ENCODE peak calls at places on chromosome 14, in seven cellular contexts. One of them, this sample, is unnamed.

GRCh38 chr14:30875788-30876053 is 1.4 kb downstream of the COCH start:
- DNase-seq in foreskin fibroblast: no peak
- DNase-seq in activated CD4-positive, alpha-beta T cell treated with anti-CD3 and anti-CD28 coated beads, Interleukin-2, amount 10 ng/mL, durations not matched to agents 7 days and 5 days: no peak
- DNase-seq in NCI-H2081: no peak
- DNase-seq in WTC11: no peak
- DNase-seq in brain pericyte: no peak
- DNase-seq in stimulated activated CD4-positive, alpha-beta T cell treated with anti-CD3 and anti-CD28 coated beads, Interleukin-4, amount 100 ng/mL, for 24 hours: no peak
- DNase-seq in this sample: no peak

GRCh38 chr14:100426331-100426730 is 103.2 kb downstream of the SLC25A47 start:
- DNase-seq in foreskin fibroblast: no peak
- DNase-seq in activated CD4-positive, alpha-beta T cell treated with anti-CD3 and anti-CD28 coated beads, Interleukin-2, amount 10 ng/mL, durations not matched to agents 7 days and 5 days: no peak
- DNase-seq in NCI-H2081: no peak
- DNase-seq in WTC11: no peak
- DNase-seq in brain pericyte: no peak
- DNase-seq in stimulated activated CD4-positive, alpha-beta T cell treated with anti-CD3 and anti-CD28 coated beads, Interleukin-4, amount 100 ng/mL, for 24 hours: no peak
- DNase-seq in this sample: no peak

GRCh38 chr14:48937796-48938195 is 648.4 kb downstream of the RPS29 start:
- DNase-seq in foreskin fibroblast: no peak
- DNase-seq in activated CD4-positive, alpha-beta T cell treated with anti-CD3 and anti-CD28 coated beads, Interleukin-2, amount 10 ng/mL, durations not matched to agents 7 days and 5 days: no peak
- DNase-seq in NCI-H2081: peak; percentile 38
- DNase-seq in WTC11: no peak
- DNase-seq in brain pericyte: no peak
- DNase-seq in stimulated activated CD4-positive, alpha-beta T cell treated with anti-CD3 and anti-CD28 coated beads, Interleukin-4, amount 100 ng/mL, for 24 hours: no peak
- DNase-seq in this sample: no peak

GRCh38 chr14:88568196-88568595 is 5.4 kb downstream of the ZC3H14 start:
- DNase-seq in foreskin fibroblast: no peak
- DNase-seq in activated CD4-positive, alpha-beta T cell treated with anti-CD3 and anti-CD28 coated beads, Interleukin-2, amount 10 ng/mL, durations not matched to agents 7 days and 5 days: no peak
- DNase-seq in NCI-H2081: no peak
- DNase-seq in WTC11: no peak
- DNase-seq in brain pericyte: no peak
- DNase-seq in stimulated activated CD4-positive, alpha-beta T cell treated with anti-CD3 and anti-CD28 coated beads, Interleukin-4, amount 100 ng/mL, for 24 hours: no peak
- DNase-seq in this sample: no peak

GRCh38 chr14:104144453-104144790 is 6.0 kb downstream of the KIF26A start:
- DNase-seq in foreskin fibroblast: no peak
- DNase-seq in activated CD4-positive, alpha-beta T cell treated with anti-CD3 and anti-CD28 coated beads, Interleukin-2, amount 10 ng/mL, durations not matched to agents 7 days and 5 days: no peak
- DNase-seq in NCI-H2081: no peak
- DNase-seq in WTC11: no peak
- DNase-seq in brain pericyte: no peak
- DNase-seq in stimulated activated CD4-positive, alpha-beta T cell treated with anti-CD3 and anti-CD28 coated beads, Interleukin-4, amount 100 ng/mL, for 24 hours: no peak
- DNase-seq in this sample: no peak

GRCh38 chr14:58078471-58078870 is 73.5 kb downstream of the ARMH4 start:
- DNase-seq in foreskin fibroblast: peak; percentile 24
- DNase-seq in activated CD4-positive, alpha-beta T cell treated with anti-CD3 and anti-CD28 coated beads, Interleukin-2, amount 10 ng/mL, durations not matched to agents 7 days and 5 days: no peak
- DNase-seq in NCI-H2081: no peak
- DNase-seq in WTC11: no peak
- DNase-seq in brain pericyte: no peak
- DNase-seq in stimulated activated CD4-positive, alpha-beta T cell treated with anti-CD3 and anti-CD28 coated beads, Interleukin-4, amount 100 ng/mL, for 24 hours: no peak
- DNase-seq in this sample: no peak

GRCh38 chr14:67776653-67777322 is 39.6 kb downstream of the ZFYVE26 start:
- DNase-seq in foreskin fibroblast: no peak
- DNase-seq in activated CD4-positive, alpha-beta T cell treated with anti-CD3 and anti-CD28 coated beads, Interleukin-2, amount 10 ng/mL, durations not matched to agents 7 days and 5 days: no peak
- DNase-seq in NCI-H2081: no peak
- DNase-seq in WTC11: no peak
- DNase-seq in brain pericyte: no peak
- DNase-seq in stimulated activated CD4-positive, alpha-beta T cell treated with anti-CD3 and anti-CD28 coated beads, Interleukin-4, amount 100 ng/mL, for 24 hours: no peak
- DNase-seq in this sample: no peak

GRCh38 chr14:45199246-45199645 is 53.8 kb downstream of the MIS18BP1 start:
- DNase-seq in foreskin fibroblast: peak; percentile 75
- DNase-seq in activated CD4-positive, alpha-beta T cell treated with anti-CD3 and anti-CD28 coated beads, Interleukin-2, amount 10 ng/mL, durations not matched to agents 7 days and 5 days: no peak
- DNase-seq in NCI-H2081: no peak
- DNase-seq in WTC11: no peak
- DNase-seq in brain pericyte: no peak
- DNase-seq in stimulated activated CD4-positive, alpha-beta T cell treated with anti-CD3 and anti-CD28 coated beads, Interleukin-4, amount 100 ng/mL, for 24 hours: no peak
- DNase-seq in this sample: no peak

GRCh38 chr14:51082394-51082793 is 12.5 kb downstream of the TRIM9 start:
- DNase-seq in foreskin fibroblast: peak; percentile 15
- DNase-seq in activated CD4-positive, alpha-beta T cell treated with anti-CD3 and anti-CD28 coated beads, Interleukin-2, amount 10 ng/mL, durations not matched to agents 7 days and 5 days: no peak
- DNase-seq in NCI-H2081: no peak
- DNase-seq in WTC11: no peak
- DNase-seq in brain pericyte: no peak
- DNase-seq in stimulated activated CD4-positive, alpha-beta T cell treated with anti-CD3 and anti-CD28 coated beads, Interleukin-4, amount 100 ng/mL, for 24 hours: no peak
- DNase-seq in this sample: no peak

GRCh38 chr14:73785834-73786631 is 65.6 kb upstream of the PTGR2 start:
- DNase-seq in foreskin fibroblast: peak; percentile 97
- DNase-seq in activated CD4-positive, alpha-beta T cell treated with anti-CD3 and anti-CD28 coated beads, Interleukin-2, amount 10 ng/mL, durations not matched to agents 7 days and 5 days: peak; percentile 76
- DNase-seq in NCI-H2081: no peak
- DNase-seq in WTC11: peak; percentile 50
- DNase-seq in brain pericyte: peak; percentile 36
- DNase-seq in stimulated activated CD4-positive, alpha-beta T cell treated with anti-CD3 and anti-CD28 coated beads, Interleukin-4, amount 100 ng/mL, for 24 hours: peak; percentile 62
- DNase-seq in this sample: no peak

GRCh38 chr14:63045612-63046320 is 508 bp upstream of the KCNH5 start:
- DNase-seq in foreskin fibroblast: peak; percentile 51
- DNase-seq in activated CD4-positive, alpha-beta T cell treated with anti-CD3 and anti-CD28 coated beads, Interleukin-2, amount 10 ng/mL, durations not matched to agents 7 days and 5 days: no peak
- DNase-seq in NCI-H2081: peak; percentile 79
- DNase-seq in WTC11: peak; percentile 81
- DNase-seq in brain pericyte: no peak
- DNase-seq in stimulated activated CD4-positive, alpha-beta T cell treated with anti-CD3 and anti-CD28 coated beads, Interleukin-4, amount 100 ng/mL, for 24 hours: no peak
- DNase-seq in this sample: peak; percentile 70

GRCh38 chr14:36672095-36672494 is 10.4 kb downstream of the PAX9 start:
- DNase-seq in foreskin fibroblast: no peak
- DNase-seq in activated CD4-positive, alpha-beta T cell treated with anti-CD3 and anti-CD28 coated beads, Interleukin-2, amount 10 ng/mL, durations not matched to agents 7 days and 5 days: no peak
- DNase-seq in NCI-H2081: no peak
- DNase-seq in WTC11: no peak
- DNase-seq in brain pericyte: no peak
- DNase-seq in stimulated activated CD4-positive, alpha-beta T cell treated with anti-CD3 and anti-CD28 coated beads, Interleukin-4, amount 100 ng/mL, for 24 hours: no peak
- DNase-seq in this sample: peak; percentile 72

GRCh38 chr14:74882103-74882920 is 596 bp downstream of the DLST start:
- DNase-seq in foreskin fibroblast: peak; percentile 78
- DNase-seq in activated CD4-positive, alpha-beta T cell treated with anti-CD3 and anti-CD28 coated beads, Interleukin-2, amount 10 ng/mL, durations not matched to agents 7 days and 5 days: peak; percentile 57
- DNase-seq in NCI-H2081: peak; percentile 19
- DNase-seq in WTC11: no peak
- DNase-seq in brain pericyte: no peak
- DNase-seq in stimulated activated CD4-positive, alpha-beta T cell treated with anti-CD3 and anti-CD28 coated beads, Interleukin-4, amount 100 ng/mL, for 24 hours: peak; percentile 59
- DNase-seq in this sample: peak; percentile 27

GRCh38 chr14:53537421-53538315 is 384.5 kb upstream of the DDHD1 start:
- DNase-seq in foreskin fibroblast: peak; percentile 77
- DNase-seq in activated CD4-positive, alpha-beta T cell treated with anti-CD3 and anti-CD28 coated beads, Interleukin-2, amount 10 ng/mL, durations not matched to agents 7 days and 5 days: no peak
- DNase-seq in NCI-H2081: no peak
- DNase-seq in WTC11: no peak
- DNase-seq in brain pericyte: no peak
- DNase-seq in stimulated activated CD4-positive, alpha-beta T cell treated with anti-CD3 and anti-CD28 coated beads, Interleukin-4, amount 100 ng/mL, for 24 hours: no peak
- DNase-seq in this sample: no peak

GRCh38 chr14:79483472-79483871 is 727.8 kb downstream of the DIO2 start:
- DNase-seq in foreskin fibroblast: peak; percentile 55
- DNase-seq in activated CD4-positive, alpha-beta T cell treated with anti-CD3 and anti-CD28 coated beads, Interleukin-2, amount 10 ng/mL, durations not matched to agents 7 days and 5 days: no peak
- DNase-seq in NCI-H2081: no peak
- DNase-seq in WTC11: no peak
- DNase-seq in brain pericyte: peak; percentile 6
- DNase-seq in stimulated activated CD4-positive, alpha-beta T cell treated with anti-CD3 and anti-CD28 coated beads, Interleukin-4, amount 100 ng/mL, for 24 hours: no peak
- DNase-seq in this sample: no peak

GRCh38 chr14:104462651-104463630 is 116.6 kb upstream of the C14orf180 start:
- DNase-seq in foreskin fibroblast: no peak
- DNase-seq in activated CD4-positive, alpha-beta T cell treated with anti-CD3 and anti-CD28 coated beads, Interleukin-2, amount 10 ng/mL, durations not matched to agents 7 days and 5 days: no peak
- DNase-seq in NCI-H2081: no peak
- DNase-seq in WTC11: no peak
- DNase-seq in brain pericyte: no peak
- DNase-seq in stimulated activated CD4-positive, alpha-beta T cell treated with anti-CD3 and anti-CD28 coated beads, Interleukin-4, amount 100 ng/mL, for 24 hours: peak; percentile 2
- DNase-seq in this sample: no peak

GRCh38 chr14:69560826-69561225 is 13.8 kb downstream of the CCDC177 start:
- DNase-seq in foreskin fibroblast: no peak
- DNase-seq in activated CD4-positive, alpha-beta T cell treated with anti-CD3 and anti-CD28 coated beads, Interleukin-2, amount 10 ng/mL, durations not matched to agents 7 days and 5 days: no peak
- DNase-seq in NCI-H2081: no peak
- DNase-seq in WTC11: no peak
- DNase-seq in brain pericyte: no peak
- DNase-seq in stimulated activated CD4-positive, alpha-beta T cell treated with anti-CD3 and anti-CD28 coated beads, Interleukin-4, amount 100 ng/mL, for 24 hours: no peak
- DNase-seq in this sample: no peak

GRCh38 chr14:97066068-97066899 is 269.1 kb downstream of the VRK1 start:
- DNase-seq in foreskin fibroblast: no peak
- DNase-seq in activated CD4-positive, alpha-beta T cell treated with anti-CD3 and anti-CD28 coated beads, Interleukin-2, amount 10 ng/mL, durations not matched to agents 7 days and 5 days: no peak
- DNase-seq in NCI-H2081: no peak
- DNase-seq in WTC11: no peak
- DNase-seq in brain pericyte: no peak
- DNase-seq in stimulated activated CD4-positive, alpha-beta T cell treated with anti-CD3 and anti-CD28 coated beads, Interleukin-4, amount 100 ng/mL, for 24 hours: no peak
- DNase-seq in this sample: no peak

GRCh38 chr14:92584221-92584620 is 70.6 kb downstream of the RIN3 start:
- DNase-seq in foreskin fibroblast: no peak
- DNase-seq in activated CD4-positive, alpha-beta T cell treated with anti-CD3 and anti-CD28 coated beads, Interleukin-2, amount 10 ng/mL, durations not matched to agents 7 days and 5 days: no peak
- DNase-seq in NCI-H2081: no peak
- DNase-seq in WTC11: no peak
- DNase-seq in brain pericyte: no peak
- DNase-seq in stimulated activated CD4-positive, alpha-beta T cell treated with anti-CD3 and anti-CD28 coated beads, Interleukin-4, amount 100 ng/mL, for 24 hours: no peak
- DNase-seq in this sample: no peak

GRCh38 chr14:105092124-105092911 is 27.1 kb upstream of the GPR132 start:
- DNase-seq in foreskin fibroblast: peak; percentile 45
- DNase-seq in activated CD4-positive, alpha-beta T cell treated with anti-CD3 and anti-CD28 coated beads, Interleukin-2, amount 10 ng/mL, durations not matched to agents 7 days and 5 days: no peak
- DNase-seq in NCI-H2081: no peak
- DNase-seq in WTC11: no peak
- DNase-seq in brain pericyte: no peak
- DNase-seq in stimulated activated CD4-positive, alpha-beta T cell treated with anti-CD3 and anti-CD28 coated beads, Interleukin-4, amount 100 ng/mL, for 24 hours: no peak
- DNase-seq in this sample: no peak

GRCh38 chr14:104865631-104866441 is 768 bp downstream of the CEP170B start:
- DNase-seq in foreskin fibroblast: peak; percentile 93
- DNase-seq in activated CD4-positive, alpha-beta T cell treated with anti-CD3 and anti-CD28 coated beads, Interleukin-2, amount 10 ng/mL, durations not matched to agents 7 days and 5 days: peak; percentile 21
- DNase-seq in NCI-H2081: peak; percentile 32
- DNase-seq in WTC11: peak; percentile 74
- DNase-seq in brain pericyte: no peak
- DNase-seq in stimulated activated CD4-positive, alpha-beta T cell treated with anti-CD3 and anti-CD28 coated beads, Interleukin-4, amount 100 ng/mL, for 24 hours: peak; percentile 38
- DNase-seq in this sample: peak; percentile 22

GRCh38 chr14:95085321-95085720 is 72.0 kb downstream of the DICER1 start:
- DNase-seq in foreskin fibroblast: no peak
- DNase-seq in activated CD4-positive, alpha-beta T cell treated with anti-CD3 and anti-CD28 coated beads, Interleukin-2, amount 10 ng/mL, durations not matched to agents 7 days and 5 days: no peak
- DNase-seq in NCI-H2081: no peak
- DNase-seq in WTC11: no peak
- DNase-seq in brain pericyte: no peak
- DNase-seq in stimulated activated CD4-positive, alpha-beta T cell treated with anti-CD3 and anti-CD28 coated beads, Interleukin-4, amount 100 ng/mL, for 24 hours: no peak
- DNase-seq in this sample: no peak

GRCh38 chr14:77037886-77038511 is 9.5 kb upstream of the IRF2BPL start:
- DNase-seq in foreskin fibroblast: peak; percentile 67
- DNase-seq in activated CD4-positive, alpha-beta T cell treated with anti-CD3 and anti-CD28 coated beads, Interleukin-2, amount 10 ng/mL, durations not matched to agents 7 days and 5 days: peak; percentile 47
- DNase-seq in NCI-H2081: no peak
- DNase-seq in WTC11: no peak
- DNase-seq in brain pericyte: no peak
- DNase-seq in stimulated activated CD4-positive, alpha-beta T cell treated with anti-CD3 and anti-CD28 coated beads, Interleukin-4, amount 100 ng/mL, for 24 hours: peak; percentile 58
- DNase-seq in this sample: no peak

GRCh38 chr14:75662966-75663365 is 1.9 kb downstream of the TTLL5 start:
- DNase-seq in foreskin fibroblast: no peak
- DNase-seq in activated CD4-positive, alpha-beta T cell treated with anti-CD3 and anti-CD28 coated beads, Interleukin-2, amount 10 ng/mL, durations not matched to agents 7 days and 5 days: no peak
- DNase-seq in NCI-H2081: no peak
- DNase-seq in WTC11: no peak
- DNase-seq in brain pericyte: no peak
- DNase-seq in stimulated activated CD4-positive, alpha-beta T cell treated with anti-CD3 and anti-CD28 coated beads, Interleukin-4, amount 100 ng/mL, for 24 hours: no peak
- DNase-seq in this sample: no peak

GRCh38 chr14:51396222-51396815 is 156.3 kb downstream of the TMX1 start:
- DNase-seq in foreskin fibroblast: peak; percentile 95
- DNase-seq in activated CD4-positive, alpha-beta T cell treated with anti-CD3 and anti-CD28 coated beads, Interleukin-2, amount 10 ng/mL, durations not matched to agents 7 days and 5 days: no peak
- DNase-seq in NCI-H2081: no peak
- DNase-seq in WTC11: no peak
- DNase-seq in brain pericyte: peak; percentile 34
- DNase-seq in stimulated activated CD4-positive, alpha-beta T cell treated with anti-CD3 and anti-CD28 coated beads, Interleukin-4, amount 100 ng/mL, for 24 hours: no peak
- DNase-seq in this sample: no peak

GRCh38 chr14:95526483-95527391 is 8.1 kb upstream of the GLRX5 start:
- DNase-seq in foreskin fibroblast: no peak
- DNase-seq in activated CD4-positive, alpha-beta T cell treated with anti-CD3 and anti-CD28 coated beads, Interleukin-2, amount 10 ng/mL, durations not matched to agents 7 days and 5 days: no peak
- DNase-seq in NCI-H2081: no peak
- DNase-seq in WTC11: no peak
- DNase-seq in brain pericyte: no peak
- DNase-seq in stimulated activated CD4-positive, alpha-beta T cell treated with anti-CD3 and anti-CD28 coated beads, Interleukin-4, amount 100 ng/mL, for 24 hours: no peak
- DNase-seq in this sample: no peak

GRCh38 chr14:68349900-68350323 is 443.0 kb downstream of the ZFP36L1 start:
- DNase-seq in foreskin fibroblast: peak; percentile 59
- DNase-seq in activated CD4-positive, alpha-beta T cell treated with anti-CD3 and anti-CD28 coated beads, Interleukin-2, amount 10 ng/mL, durations not matched to agents 7 days and 5 days: no peak
- DNase-seq in NCI-H2081: peak; percentile 78
- DNase-seq in WTC11: no peak
- DNase-seq in brain pericyte: peak; percentile 92
- DNase-seq in stimulated activated CD4-positive, alpha-beta T cell treated with anti-CD3 and anti-CD28 coated beads, Interleukin-4, amount 100 ng/mL, for 24 hours: no peak
- DNase-seq in this sample: no peak

GRCh38 chr14:83269583-83269982 is 1735.9 kb upstream of the SEL1L start:
- DNase-seq in foreskin fibroblast: no peak
- DNase-seq in activated CD4-positive, alpha-beta T cell treated with anti-CD3 and anti-CD28 coated beads, Interleukin-2, amount 10 ng/mL, durations not matched to agents 7 days and 5 days: no peak
- DNase-seq in NCI-H2081: no peak
- DNase-seq in WTC11: no peak
- DNase-seq in brain pericyte: no peak
- DNase-seq in stimulated activated CD4-positive, alpha-beta T cell treated with anti-CD3 and anti-CD28 coated beads, Interleukin-4, amount 100 ng/mL, for 24 hours: no peak
- DNase-seq in this sample: no peak

GRCh38 chr14:105532111-105532623 is 5.8 kb downstream of the TMEM121 start:
- DNase-seq in foreskin fibroblast: no peak
- DNase-seq in activated CD4-positive, alpha-beta T cell treated with anti-CD3 and anti-CD28 coated beads, Interleukin-2, amount 10 ng/mL, durations not matched to agents 7 days and 5 days: no peak
- DNase-seq in NCI-H2081: no peak
- DNase-seq in WTC11: no peak
- DNase-seq in brain pericyte: no peak
- DNase-seq in stimulated activated CD4-positive, alpha-beta T cell treated with anti-CD3 and anti-CD28 coated beads, Interleukin-4, amount 100 ng/mL, for 24 hours: no peak
- DNase-seq in this sample: no peak

GRCh38 chr14:61280526-61281185 is 482 bp downstream of the TMEM30B start:
- DNase-seq in foreskin fibroblast: peak; percentile 78
- DNase-seq in activated CD4-positive, alpha-beta T cell treated with anti-CD3 and anti-CD28 coated beads, Interleukin-2, amount 10 ng/mL, durations not matched to agents 7 days and 5 days: peak; percentile 71
- DNase-seq in NCI-H2081: peak; percentile 7
- DNase-seq in WTC11: peak; percentile 56
- DNase-seq in brain pericyte: no peak
- DNase-seq in stimulated activated CD4-positive, alpha-beta T cell treated with anti-CD3 and anti-CD28 coated beads, Interleukin-4, amount 100 ng/mL, for 24 hours: peak; percentile 77
- DNase-seq in this sample: peak; percentile 69

GRCh38 chr14:81765654-81766275 is 232.1 kb upstream of the SEL1L start:
- DNase-seq in foreskin fibroblast: no peak
- DNase-seq in activated CD4-positive, alpha-beta T cell treated with anti-CD3 and anti-CD28 coated beads, Interleukin-2, amount 10 ng/mL, durations not matched to agents 7 days and 5 days: no peak
- DNase-seq in NCI-H2081: no peak
- DNase-seq in WTC11: no peak
- DNase-seq in brain pericyte: no peak
- DNase-seq in stimulated activated CD4-positive, alpha-beta T cell treated with anti-CD3 and anti-CD28 coated beads, Interleukin-4, amount 100 ng/mL, for 24 hours: no peak
- DNase-seq in this sample: no peak